ENCODE peak calls at places on chromosomes 6 and 20, in four cellular contexts. U is CD8-positive, alpha-beta T cell; M is neuronal stem cell; A is stomach. J is an unnamed sample. For H3K4me1, the result is how much of the 10 kb centered on the place peaks cover.

GRCh38 chr6:7672066-7673062 is 53.5 kb upstream of the BMP6 start:
- DNase-seq in U (no peak), M (no peak), A (no peak), J (no peak)

GRCh38 chr6:43698584-43699349 is 11.2 kb upstream of the MRPS18A start:
- DNase-seq in U (no peak), M (no peak), A (peak), J (peak)

GRCh38 chr6:7991992-7992815 is 72.0 kb downstream of the BLOC1S5 start:
- DNase-seq in U (no peak), M (no peak), A (no peak), J (no peak)

GRCh38 chr20:40265872-40266533 is 423.0 kb downstream of the MAFB start:
- DNase-seq in U (no peak), M (no peak), A (peak), J (peak)

GRCh38 chr6:73706971-73707370 is 11.0 kb downstream of the CD109 start:
- DNase-seq in U (no peak), M (no peak), A (no peak), J (no peak)

GRCh38 chr6:21992178-21992967 is 304.5 kb downstream of the PRL start:
- DNase-seq in U (no peak), M (no peak), A (no peak), J (no peak)

GRCh38 chr6:91081452-91082067 is 494.7 kb upstream of the MAP3K7 start:
- DNase-seq in U (no peak), M (peak), A (no peak), J (no peak)

GRCh38 chr6:31702421-31702818 is 704 bp downstream of the ABHD16A start:
- DNase-seq in U (no peak), M (no peak), A (no peak), J (no peak)

GRCh38 chr6:54747955-54748354 is 98.6 kb upstream of the FAM83B start:
- DNase-seq in U (no peak), M (no peak), A (no peak), J (no peak)

GRCh38 chr20:57473246-57474042 is 51.5 kb downstream of the CTCFL start:
- DNase-seq in U (peak), M (no peak), A (no peak), J (peak)

GRCh38 chr6:21022343-21023107 is 488.3 kb downstream of the CDKAL1 start:
- DNase-seq in U (no peak), M (peak), A (peak), J (peak)

GRCh38 chr6:94052754-94053153 is 633.4 kb upstream of the EPHA7 start:
- DNase-seq in U (no peak), M (no peak), A (no peak), J (no peak)

DNA sequence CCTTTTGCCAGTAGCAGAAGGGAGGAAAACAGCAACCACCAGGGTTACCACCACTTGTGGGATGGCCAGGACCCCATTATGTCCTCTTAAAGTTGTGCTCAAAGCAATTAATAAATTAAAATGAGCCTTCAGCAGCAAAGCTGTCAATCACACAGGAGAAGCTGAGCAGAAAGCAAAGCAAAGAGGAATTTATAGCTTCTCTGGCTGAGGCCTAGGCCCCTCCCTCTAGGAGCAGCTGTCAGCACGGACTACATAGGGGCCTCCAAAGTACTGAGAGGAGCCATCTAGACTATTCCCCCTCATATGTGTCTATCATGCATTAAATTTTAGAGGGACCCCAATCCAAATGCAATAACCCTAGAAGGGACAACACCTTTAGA is 6.4 kb downstream of the CCND3 start:
- DNase-seq in U (no peak), M (no peak), A (no peak), J (no peak)
- H3K4me1 ChIP-seq in U (half or more), M (under half), A (under half), J (under half)

DNA sequence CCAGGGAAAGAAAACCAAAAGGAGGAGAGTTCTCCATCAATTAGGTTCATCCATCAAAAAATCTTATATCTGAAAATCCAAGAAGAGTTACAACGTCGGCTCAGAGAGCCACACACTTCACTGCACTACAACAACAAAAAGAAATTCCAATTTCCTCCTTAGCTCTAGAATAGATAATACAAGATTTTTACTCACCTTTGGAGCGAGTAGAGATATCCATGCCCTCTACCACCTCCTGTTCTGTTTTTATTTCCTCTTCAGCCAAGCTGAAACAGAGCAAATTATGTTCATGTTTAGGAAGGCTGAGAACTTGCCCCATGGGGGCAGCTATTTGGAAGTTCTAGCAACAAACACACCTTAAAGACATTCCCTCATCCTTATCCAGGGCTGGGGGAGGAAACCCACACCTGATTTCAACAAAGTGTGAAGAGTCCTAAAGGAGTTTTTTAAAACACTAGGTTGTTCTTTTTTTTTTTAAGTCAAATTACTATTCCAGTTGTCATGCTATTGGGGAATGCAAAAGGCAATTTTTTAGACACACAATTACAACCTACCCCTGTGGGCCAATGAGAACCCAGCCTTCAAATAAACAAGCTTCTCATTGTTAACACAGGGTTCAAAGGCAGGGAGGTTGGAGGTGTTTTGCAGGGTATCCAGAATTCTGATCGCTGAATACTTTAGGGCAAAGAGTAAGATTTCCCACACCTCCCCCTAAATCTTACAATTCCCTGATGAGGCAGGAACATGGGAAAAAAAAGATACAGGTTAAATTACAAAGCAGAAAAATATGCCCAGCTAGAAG is 8.6 kb downstream of the ZMYND8 start:
- DNase-seq in U (no peak), M (no peak), A (no peak), J (no peak)
- H3K4me1 ChIP-seq in U (half or more), M (under half), A (half or more), J (half or more)

DNA sequence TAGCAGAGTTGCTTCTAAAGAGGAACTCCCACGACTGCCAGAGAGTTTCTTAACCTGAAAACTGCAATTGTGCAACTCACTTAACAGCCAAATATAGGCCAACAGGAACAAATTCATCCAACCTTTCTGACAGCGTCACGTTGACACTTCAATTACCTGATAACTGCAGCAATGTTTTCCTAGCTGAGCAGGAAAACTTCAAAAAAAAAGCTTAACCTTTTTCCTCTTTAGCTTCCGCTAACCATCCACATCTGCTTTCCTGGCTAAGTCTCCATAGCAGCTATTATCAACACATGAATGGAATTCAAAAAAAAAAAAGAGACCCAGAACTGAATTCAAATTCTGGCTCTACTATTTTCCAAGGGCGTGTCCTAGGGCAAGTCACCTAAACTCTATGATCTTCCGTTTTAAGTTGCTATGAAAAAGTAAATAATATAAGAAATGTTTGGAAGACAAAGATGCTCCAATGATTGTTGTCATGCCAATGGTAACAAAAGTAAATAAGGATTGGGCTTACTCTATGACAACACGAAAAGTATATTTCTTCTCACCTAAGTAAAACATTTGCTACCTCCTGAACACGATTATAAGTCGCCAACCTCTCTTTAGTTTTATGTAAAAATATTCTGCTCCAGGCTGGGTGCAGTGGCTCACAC is 524.6 kb upstream of the JARID2 start:
- DNase-seq in U (no peak), M (no peak), A (no peak), J (no peak)
- H3K4me1 ChIP-seq in U (under half), M (under half), A (under half), J (under half)

GRCh38 chr20:38278150-38278549 is 17.6 kb upstream of the KIAA1755 start:
- DNase-seq in U (no peak), M (peak), A (no peak), J (no peak)
- H3K4me1 ChIP-seq in U (under half), M (under half), A (under half), J (under half)

DNA sequence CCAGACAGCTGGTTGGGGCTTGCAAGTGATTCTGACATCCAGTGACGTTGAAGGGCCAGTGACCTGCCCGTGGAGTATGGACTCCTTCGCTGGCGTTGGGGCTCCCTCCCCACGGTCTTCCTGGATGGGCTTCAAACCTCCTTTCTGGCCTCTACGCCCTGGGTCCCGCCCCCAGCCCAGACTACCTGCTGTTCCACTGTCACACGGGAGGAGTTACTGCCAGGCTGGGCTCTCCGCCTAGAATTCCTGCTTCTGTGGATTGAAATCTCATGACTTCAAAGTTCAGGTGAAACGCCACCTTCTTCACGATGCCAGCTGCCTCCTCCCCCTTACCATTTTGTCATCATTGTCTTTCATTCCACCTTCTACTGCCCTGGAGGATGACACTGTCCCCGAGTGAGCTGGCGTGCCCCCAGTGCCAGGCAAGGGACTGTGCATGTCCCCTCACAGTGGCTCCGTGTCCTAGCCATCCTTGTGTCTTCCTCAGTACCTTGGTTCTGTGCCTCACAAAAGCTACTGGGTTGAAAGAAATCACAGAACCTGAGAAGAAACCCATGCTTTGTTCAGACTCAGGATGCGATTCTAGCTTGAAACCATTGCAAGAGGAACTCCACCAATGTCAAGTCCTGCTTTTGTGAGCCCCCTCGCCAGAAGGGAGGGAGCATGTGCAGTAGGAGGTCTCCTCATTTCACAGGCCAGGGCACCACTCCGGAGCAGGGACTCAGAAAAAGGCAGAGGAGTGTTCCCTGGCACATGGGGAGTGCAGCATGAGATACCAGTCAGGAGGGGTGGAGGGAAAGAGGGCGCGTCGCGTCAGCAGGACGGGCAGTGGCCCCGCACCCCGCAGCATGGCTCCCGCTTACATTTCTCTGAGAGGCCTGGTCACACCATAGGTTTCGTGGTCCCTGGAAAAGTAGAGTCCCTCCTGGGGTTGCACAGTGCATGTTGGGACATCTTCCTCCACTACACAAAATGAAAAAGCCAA is 11.0 kb upstream of the IRF4 start:
- DNase-seq in U (no peak), M (no peak), A (no peak), J (no peak)
- H3K4me1 ChIP-seq in U (under half), M (under half), A (under half), J (under half)

GRCh38 chr6:33077908-33078307 is 2.1 kb downstream of the HLA-DPB1 start:
- DNase-seq in U (no peak), M (no peak), A (no peak), J (no peak)
- H3K4me1 ChIP-seq in U (under half), M (under half), A (under half), J (under half)

GRCh38 chr6:53054532-53054931 is 10.7 kb upstream of the FBXO9 start:
- DNase-seq in U (no peak), M (no peak), A (no peak), J (no peak)
- H3K4me1 ChIP-seq in U (under half), M (under half), A (under half), J (under half)

GRCh38 chr20:10502098-10502526 is 67.0 kb downstream of the SLX4IP start:
- DNase-seq in U (no peak), M (no peak), A (no peak), J (no peak)

GRCh38 chr20:10508060-10508459 is 73.0 kb downstream of the SLX4IP start:
- DNase-seq in U (no peak), M (no peak), A (no peak), J (peak)

GRCh38 chr20:10507052-10507451 is 71.9 kb downstream of the SLX4IP start:
- DNase-seq in U (no peak), M (no peak), A (no peak), J (no peak)

GRCh38 chr20:10505320-10506226 is 70.5 kb downstream of the SLX4IP start:
- DNase-seq in U (no peak), M (no peak), A (no peak), J (no peak)

DNA sequence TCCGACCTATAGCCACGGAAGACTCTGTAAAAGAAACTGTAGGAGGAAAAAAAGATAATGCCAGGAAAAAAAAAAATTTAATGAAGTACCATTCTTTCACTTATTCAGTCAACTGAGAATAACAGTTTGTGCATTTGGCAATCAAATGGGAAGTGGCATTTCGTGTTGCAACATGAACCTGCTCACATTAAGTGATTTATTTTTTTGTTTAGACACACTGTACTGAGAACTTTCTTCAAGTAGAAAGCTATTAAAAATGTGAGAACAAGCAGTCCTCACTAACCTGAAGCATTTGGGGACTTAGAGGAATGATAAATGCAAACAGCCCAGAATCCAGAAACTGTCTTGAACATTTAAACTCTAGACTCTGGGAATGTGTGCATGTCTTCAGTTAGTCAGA is 69.8 kb downstream of the SLX4IP start:
- DNase-seq in U (no peak), M (no peak), A (no peak), J (no peak)
- H3K4me1 ChIP-seq in U (under half), M (under half), A (under half), J (under half)

GRCh38 chr20:51447765-51448148 is 94.8 kb downstream of the NFATC2 start:
- DNase-seq in U (no peak), M (no peak), A (no peak), J (no peak)

GRCh38 chr20:51446230-51446629 is 96.3 kb downstream of the NFATC2 start:
- DNase-seq in U (no peak), M (no peak), A (no peak), J (no peak)

GRCh38 chr20:51445591-51445990 is 96.9 kb downstream of the NFATC2 start:
- DNase-seq in U (no peak), M (no peak), A (no peak), J (no peak)

GRCh38 chr20:51446656-51447055 is 95.9 kb downstream of the NFATC2 start:
- DNase-seq in U (no peak), M (no peak), A (no peak), J (no peak)

DNA sequence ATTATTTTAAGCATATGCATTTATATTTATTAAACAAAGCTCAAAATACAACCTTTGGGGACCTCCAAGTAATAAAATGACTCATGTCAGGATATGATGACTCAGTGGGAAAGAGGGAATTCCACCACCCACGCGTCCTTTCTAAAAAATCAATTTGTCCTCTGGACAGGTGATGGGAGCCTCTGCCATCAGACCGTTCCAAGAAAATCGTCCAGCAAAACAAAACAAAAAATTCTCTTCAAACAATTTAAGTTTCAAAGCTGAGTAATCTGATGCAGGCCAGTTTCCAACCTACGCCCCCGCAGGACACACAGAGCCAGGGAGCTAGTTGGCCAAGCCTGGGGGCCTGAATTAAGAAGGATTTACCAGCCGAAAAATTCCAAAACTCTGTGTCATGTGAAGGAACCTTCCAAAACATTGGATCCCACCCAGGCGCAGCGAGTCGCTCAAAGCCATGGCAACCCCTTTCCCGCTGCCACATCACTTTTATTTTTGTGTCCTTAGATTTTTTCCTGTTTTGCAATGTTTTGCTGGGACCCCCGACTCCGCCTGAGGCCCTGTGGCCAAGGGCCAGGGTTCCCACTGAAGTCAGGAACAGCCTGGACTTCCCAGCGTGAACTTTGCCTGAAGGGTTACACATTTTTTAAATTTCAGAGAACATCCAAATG is 95.3 kb downstream of the NFATC2 start:
- DNase-seq in U (no peak), M (peak), A (no peak), J (peak)
- H3K4me1 ChIP-seq in U (under half), M (under half), A (under half), J (under half)